ENCODE peak calls at places on chromosome 1, in six cellular contexts. H, R, S, F, M and Z are unnamed samples.

GRCh38 chr1:226619031-226619430 is 70.5 kb downstream of the STUM start:
- DNase-seq in F (no peak), M (no peak), H (no peak), R (no peak), S (no peak), Z (no peak)

GRCh38 chr1:151371340-151371739 is 1.2 kb downstream of the SELENBP1 start:
- DNase-seq in S (no peak), F (no peak), R (no peak), H (no peak), M (no peak), Z (no peak)

GRCh38 chr1:180255538-180256352 is 25.7 kb downstream of the LHX4 start:
- DNase-seq in H (no peak), R (no peak), S (no peak), M (no peak), F (no peak), Z (no peak)

GRCh38 chr1:234535763-234536515 is 57.0 kb upstream of the TARBP1 start:
- DNase-seq in H (no peak), S (no peak), R (no peak), M (no peak), F (no peak), Z (no peak)

GRCh38 chr1:206651958-206652890 is 16.9 kb downstream of the DYRK3 start:
- DNase-seq in S (peak; percentile 28), H (no peak), F (no peak), M (no peak), R (no peak), Z (no peak)

GRCh38 chr1:37716321-37716720 is 24.0 kb downstream of the CDCA8 start:
- DNase-seq in S (no peak), R (no peak), F (no peak), H (no peak), M (no peak), Z (no peak)

GRCh38 chr1:173506437-173506836 is 29.3 kb downstream of the PRDX6 start:
- DNase-seq in S (no peak), F (peak; percentile 40), M (no peak), H (no peak), R (no peak), Z (no peak)

GRCh38 chr1:109020693-109021092 is 21.2 kb downstream of the WDR47 start:
- DNase-seq in H (no peak), S (no peak), F (no peak), R (no peak), M (no peak), Z (no peak)

GRCh38 chr1:109392788-109393580 is 4.7 kb downstream of the SORT1 start:
- DNase-seq in M (no peak), R (no peak), H (no peak), F (peak; percentile 98), S (peak; percentile 39), Z (no peak)

GRCh38 chr1:185132534-185132933 is 24.2 kb downstream of the TRMT1L start:
- DNase-seq in R (no peak), S (no peak), F (no peak), H (no peak), M (no peak), Z (no peak)

GRCh38 chr1:93844262-93845045 is 34.6 kb downstream of the DNTTIP2 start:
- DNase-seq in R (no peak), M (peak; percentile 64), H (peak; percentile 34), F (peak; percentile 77), S (peak; percentile 65), Z (peak; percentile 31)

GRCh38 chr1:204731997-204732396 is 46.5 kb upstream of the LRRN2 start:
- DNase-seq in H (no peak), F (no peak), M (no peak), R (no peak), S (no peak), Z (no peak)
- TF ChIP-seq TAF1 in H (no peak), F (no peak), M (no peak), R (no peak), S (no peak), Z (no peak)

GRCh38 chr1:8409666-8410065 is 91.8 kb downstream of the SLC45A1 start:
- DNase-seq in H (no peak), M (no peak), S (no peak), R (no peak), F (no peak), Z (no peak)

GRCh38 chr1:8408151-8408839 is 90.4 kb downstream of the SLC45A1 start:
- DNase-seq in H (no peak), S (no peak), M (no peak), R (no peak), F (no peak), Z (no peak)

GRCh38 chr1:8410791-8411190 is 92.9 kb downstream of the SLC45A1 start:
- DNase-seq in M (no peak), H (no peak), R (no peak), S (no peak), F (no peak), Z (no peak)

GRCh38 chr1:8407652-8408051 is 89.7 kb downstream of the SLC45A1 start:
- DNase-seq in H (no peak), F (no peak), S (no peak), R (no peak), M (no peak), Z (no peak)

DNA sequence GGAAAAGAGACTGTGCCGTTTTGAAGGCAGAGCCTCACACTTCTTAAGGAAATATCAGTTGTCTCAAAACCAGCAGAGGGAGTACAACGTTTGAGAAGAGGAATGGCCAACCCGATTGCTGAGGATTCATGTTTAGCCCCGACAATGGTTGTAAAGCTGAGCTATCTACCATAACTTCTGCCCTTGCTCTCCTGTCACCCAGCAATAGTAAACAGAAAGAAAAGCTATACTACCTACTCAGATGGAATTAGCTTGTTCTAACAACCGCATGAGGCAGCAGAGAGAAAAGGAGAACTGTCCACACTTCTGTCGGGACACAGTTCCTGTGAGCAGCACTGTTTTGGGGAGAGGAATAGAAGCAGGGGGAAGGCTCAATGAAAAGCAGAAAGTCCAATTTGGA is 91.2 kb downstream of the SLC45A1 start:
- DNase-seq in R (no peak), S (no peak), M (no peak), H (no peak), F (peak; percentile 9), Z (peak; percentile 21)
- TF ChIP-seq TAF1 in R (no peak), S (no peak), M (no peak), H (no peak), F (no peak), Z (no peak)

GRCh38 chr1:231153726-231154125 is 8.1 kb upstream of the TRIM67 start:
- DNase-seq in F (no peak), H (no peak), M (no peak), R (no peak), S (no peak), Z (no peak)

GRCh38 chr1:231147896-231148295 is 14.0 kb upstream of the TRIM67 start:
- DNase-seq in H (no peak), R (no peak), S (no peak), F (no peak), M (no peak), Z (no peak)
- TF ChIP-seq TAF1 in H (no peak), R (no peak), S (no peak), F (no peak), M (no peak), Z (no peak)

GRCh38 chr1:40928699-40929098 is 50.8 kb upstream of the CTPS1 start:
- DNase-seq in R (no peak), S (no peak), F (no peak), M (no peak), H (no peak), Z (no peak)

GRCh38 chr1:40930174-40930573 is 49.3 kb upstream of the CTPS1 start:
- DNase-seq in S (no peak), R (no peak), M (no peak), F (peak; percentile 45), H (no peak), Z (no peak)

GRCh38 chr1:40931601-40932000 is 47.9 kb upstream of the CTPS1 start:
- DNase-seq in S (no peak), F (no peak), H (no peak), R (no peak), M (no peak), Z (no peak)

GRCh38 chr1:40929145-40929544 is 50.4 kb upstream of the CTPS1 start:
- DNase-seq in S (no peak), M (no peak), H (no peak), R (no peak), F (no peak), Z (no peak)

DNA sequence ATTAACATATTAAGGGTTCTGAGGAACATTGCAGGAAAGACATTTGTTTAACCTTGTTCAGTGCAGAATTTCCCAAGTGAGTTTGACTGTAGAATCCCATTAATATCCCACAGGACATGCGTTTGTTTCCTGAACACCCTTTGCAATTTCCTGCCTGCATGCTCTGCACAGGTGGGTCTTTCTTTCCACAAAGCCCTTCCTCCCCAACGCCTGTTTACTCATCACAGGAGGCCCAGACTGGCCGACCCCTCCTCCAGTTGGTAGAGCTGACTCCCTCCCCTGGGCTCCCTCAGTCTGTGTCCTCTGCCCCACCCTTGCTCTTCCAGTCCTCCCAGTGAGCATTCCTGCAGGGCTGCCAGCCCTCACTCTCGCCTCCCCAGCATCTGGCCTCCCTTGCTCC is 47.5 kb upstream of the CTPS1 start:
- DNase-seq in H (no peak), M (no peak), F (peak; percentile 52), R (no peak), S (no peak), Z (no peak)
- TF ChIP-seq TAF1 in H (no peak), M (no peak), F (no peak), R (no peak), S (no peak), Z (no peak)

GRCh38 chr1:233445737-233446136 is 118.2 kb downstream of the MAP3K21 start:
- DNase-seq in M (no peak), S (no peak), R (no peak), F (no peak), H (no peak), Z (no peak)

GRCh38 chr1:233444484-233444883 is 117.0 kb downstream of the MAP3K21 start:
- DNase-seq in S (no peak), H (no peak), R (no peak), M (no peak), F (no peak), Z (no peak)

GRCh38 chr1:233443040-233443439 is 115.5 kb downstream of the MAP3K21 start:
- DNase-seq in M (no peak), S (no peak), H (no peak), R (no peak), F (no peak), Z (no peak)

GRCh38 chr1:233446935-233447334 is 119.4 kb downstream of the MAP3K21 start:
- DNase-seq in R (no peak), S (no peak), F (no peak), H (no peak), M (no peak), Z (no peak)

GRCh38 chr1:233448290-233448689 is 120.8 kb downstream of the MAP3K21 start:
- DNase-seq in F (no peak), H (no peak), M (peak; percentile 67), S (no peak), R (no peak), Z (no peak)
- TF ChIP-seq TAF1 in F (no peak), H (no peak), M (no peak), S (no peak), R (no peak), Z (no peak)

GRCh38 chr1:84598846-84599741 is 24.9 kb upstream of the CTBS start:
- DNase-seq in F (no peak), R (no peak), M (no peak), S (no peak), H (peak; percentile 51), Z (no peak)
- TF ChIP-seq TAF1 in F (no peak), R (no peak), M (no peak), S (no peak), H (no peak), Z (no peak)

DNA sequence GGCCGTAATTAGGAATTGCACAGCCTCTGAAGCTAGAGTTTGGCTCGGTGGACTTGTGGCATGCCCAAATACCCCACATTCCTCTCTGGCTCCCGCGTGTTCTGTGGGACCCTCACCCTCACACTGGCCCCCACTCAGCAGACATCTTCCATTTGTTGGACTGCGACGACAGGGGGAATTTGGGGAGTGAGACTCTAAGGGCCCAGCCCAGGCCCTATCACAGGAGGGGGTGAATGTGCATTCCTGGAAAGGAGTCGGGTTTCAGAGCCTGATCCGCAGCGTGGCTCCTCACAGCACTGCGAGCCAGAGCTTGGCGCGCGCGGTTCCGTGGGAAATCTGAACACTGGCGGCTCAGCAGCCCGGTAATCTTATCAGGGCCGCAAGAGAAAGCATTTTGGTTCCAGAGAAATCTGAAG is 5.2 kb downstream of the RCSD1 start:
- DNase-seq in M (no peak), R (no peak), H (no peak), F (no peak), S (peak; percentile 64), Z (no peak)
- TF ChIP-seq TAF1 in M (no peak), R (no peak), H (no peak), F (no peak), S (peak; percentile 19), Z (no peak)